ENCODE peak calls at places on chromosome 20, in eight cellular contexts. Z is endothelial cell of umbilical vein; I is right lobe of liver; T is CD4-positive, alpha-beta T cell; H is RWPE2; C is spleen; W is tibial artery; X is AG04450. F is an unnamed sample.

GRCh38 chr20:37407573-37408002 is 61.6 kb downstream of the SRC start:
- DNase-seq in Z (no peak), I (no peak), T (no peak), H (no peak), C (no peak), W (no peak), X (no peak), F (no peak)

GRCh38 chr20:61779176-61779965 is 286.3 kb downstream of the TAF4 start:
- DNase-seq in Z (no peak), I (no peak), T (no peak), H (no peak), C (peak; percentile 45), W (no peak), X (no peak), F (no peak)

GRCh38 chr20:63911171-63911570 is 16.2 kb downstream of the DNAJC5 start:
- DNase-seq in Z (no peak), I (no peak), T (no peak), H (peak; percentile 99), C (no peak), W (no peak), X (no peak), F (no peak)

GRCh38 chr20:90651-91050 is 3.2 kb downstream of the DEFB125 start:
- DNase-seq in Z (no peak), I (no peak), T (no peak), H (no peak), C (no peak), W (no peak), X (no peak), F (no peak)

GRCh38 chr20:19628570-19629134 is 129.4 kb upstream of the RIN2 start:
- DNase-seq in Z (peak; percentile 66), I (peak; percentile 20), T (no peak), H (no peak), C (no peak), W (no peak), X (peak; percentile 24), F (no peak)

GRCh38 chr20:4681971-4682370 is 39.7 kb upstream of the PRND start:
- DNase-seq in Z (no peak), I (no peak), T (no peak), H (no peak), C (no peak), W (no peak), X (peak; percentile 61), F (no peak)

GRCh38 chr20:47411161-47411560 is 54.7 kb upstream of the ZMYND8 start:
- DNase-seq in Z (no peak), I (no peak), T (no peak), H (no peak), C (no peak), W (peak; percentile 71), X (no peak), F (no peak)

GRCh38 chr20:34904202-34904621 is 27.8 kb downstream of the ACSS2 start:
- DNase-seq in Z (peak; percentile 9), I (no peak), T (no peak), H (no peak), C (no peak), W (no peak), X (no peak), F (no peak)

GRCh38 chr20:45963059-45964011 is 8.7 kb downstream of the ZNF335 start:
- DNase-seq in Z (peak; percentile 36), I (no peak), T (no peak), H (peak; percentile 82), C (peak; percentile 73), W (peak; percentile 62), X (no peak), F (peak; percentile 58)

GRCh38 chr20:51578145-51578459 is 35.6 kb upstream of the NFATC2 start:
- DNase-seq in Z (no peak), I (no peak), T (no peak), H (no peak), C (no peak), W (no peak), X (no peak), F (no peak)

GRCh38 chr20:63102720-63103375 is 96.1 kb upstream of the BHLHE23 start:
- DNase-seq in Z (no peak), I (no peak), T (peak; percentile 66), H (peak; percentile 84), C (peak; percentile 86), W (peak; percentile 56), X (no peak), F (peak; percentile 73)

GRCh38 chr20:7375905-7376304 is 564.4 kb downstream of the HAO1 start:
- DNase-seq in Z (peak; percentile 34), I (no peak), T (no peak), H (no peak), C (no peak), W (no peak), X (no peak), F (no peak)

GRCh38 chr20:371755-372542 is 8.6 kb upstream of the TRIB3 start:
- DNase-seq in Z (peak; percentile 93), I (peak; percentile 95), T (no peak), H (peak; percentile 89), C (peak; percentile 82), W (no peak), X (no peak), F (peak; percentile 85)

GRCh38 chr20:38685853-38686473 is 38.3 kb upstream of the SLC32A1 start:
- DNase-seq in Z (peak; percentile 50), I (peak; percentile 50), T (peak; percentile 11), H (no peak), C (no peak), W (peak; percentile 46), X (peak; percentile 6), F (no peak)

GRCh38 chr20:42775866-42776265 is 413.8 kb downstream of the PTPRT start:
- DNase-seq in Z (no peak), I (no peak), T (no peak), H (no peak), C (no peak), W (no peak), X (no peak), F (no peak)

GRCh38 chr20:879626-880025 is 36.5 kb downstream of the ANGPT4 start:
- DNase-seq in Z (no peak), I (no peak), T (no peak), H (no peak), C (no peak), W (no peak), X (no peak), F (no peak)

GRCh38 chr20:25632940-25633790 is 9.4 kb upstream of the NANP start:
- DNase-seq in Z (peak; percentile 35), I (no peak), T (no peak), H (no peak), C (no peak), W (no peak), X (no peak), F (no peak)

GRCh38 chr20:52196845-52197244 is 5.3 kb upstream of the ZFP64 start:
- DNase-seq in Z (no peak), I (no peak), T (no peak), H (no peak), C (no peak), W (no peak), X (no peak), F (no peak)

GRCh38 chr20:43442310-43442880 is 15.3 kb upstream of the SRSF6 start:
- DNase-seq in Z (no peak), I (no peak), T (no peak), H (peak; percentile 60), C (no peak), W (no peak), X (no peak), F (no peak)

GRCh38 chr20:1761116-1761515 is 103.5 kb upstream of the SIRPG start:
- DNase-seq in Z (peak; percentile 31), I (no peak), T (no peak), H (no peak), C (no peak), W (no peak), X (peak; percentile 42), F (no peak)

GRCh38 chr20:32637738-32638137 is 36.0 kb downstream of the C20orf203 start:
- DNase-seq in Z (no peak), I (no peak), T (no peak), H (no peak), C (no peak), W (no peak), X (no peak), F (no peak)

DNA sequence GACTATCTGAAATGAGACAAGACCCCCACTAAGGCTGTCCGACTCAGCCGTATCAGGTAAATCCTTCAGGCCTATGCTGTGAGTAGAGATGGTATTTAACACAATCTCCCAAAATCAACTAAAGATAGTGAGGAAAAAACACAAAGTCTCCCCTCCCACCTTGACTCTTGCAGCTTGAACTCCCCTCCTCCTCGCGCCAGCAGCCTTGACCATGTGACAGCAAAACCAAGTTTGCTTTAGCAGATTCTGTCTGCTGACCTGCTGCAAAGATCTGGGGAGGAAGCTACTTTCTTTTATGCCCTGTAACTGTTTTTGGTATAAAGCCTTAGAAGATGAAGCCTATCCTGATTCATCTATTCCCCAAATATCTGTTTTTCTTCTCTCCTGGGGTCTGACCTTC is 509.5 kb downstream of the CDH26 start:
- DNase-seq in Z (no peak), I (no peak), T (no peak), H (no peak), C (no peak), W (no peak), X (no peak), F (no peak)
- H3K9me3 ChIP-seq in Z (peaks cover 4% of the 10 kb centered on the region), I (no peaks in the 10 kb centered on the region), T (no peaks in the 10 kb centered on the region), H (no peaks in the 10 kb centered on the region), C (no peaks in the 10 kb centered on the region), W (no peaks in the 10 kb centered on the region), X (no peaks in the 10 kb centered on the region), F (no peaks in the 10 kb centered on the region)

DNA sequence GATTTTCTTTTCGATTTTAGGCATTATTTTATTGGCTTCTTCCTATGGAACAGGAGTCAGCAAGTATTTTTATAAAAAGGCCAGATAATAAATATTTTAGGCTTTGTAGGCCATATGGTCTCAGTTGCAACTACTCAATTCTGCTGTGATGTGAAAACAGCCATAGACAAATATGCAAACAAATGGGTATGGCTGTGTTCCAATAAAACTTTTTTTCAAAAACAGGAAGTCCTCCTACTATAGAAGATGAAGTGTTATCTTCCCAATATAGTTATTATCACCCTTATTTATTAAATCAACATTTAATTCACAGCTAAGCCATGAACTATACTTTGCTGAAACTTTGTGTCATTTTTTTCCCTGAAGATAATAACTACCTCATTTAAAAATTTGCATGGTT is 57.2 kb downstream of the CHD6 start:
- DNase-seq in Z (no peak), I (no peak), T (no peak), H (no peak), C (no peak), W (no peak), X (no peak), F (no peak)
- H3K9me3 ChIP-seq in Z (no peaks in the 10 kb centered on the region), I (no peaks in the 10 kb centered on the region), T (no peaks in the 10 kb centered on the region), H (no peaks in the 10 kb centered on the region), C (no peaks in the 10 kb centered on the region), W (no peaks in the 10 kb centered on the region), X (no peaks in the 10 kb centered on the region), F (no peaks in the 10 kb centered on the region)

GRCh38 chr20:59138114-59138602 is 25.5 kb upstream of the ZNF831 start:
- DNase-seq in Z (no peak), I (no peak), T (no peak), H (peak; percentile 46), C (no peak), W (no peak), X (no peak), F (no peak)
- H3K9me3 ChIP-seq in Z (no peaks in the 10 kb centered on the region), I (no peaks in the 10 kb centered on the region), T (no peaks in the 10 kb centered on the region), H (no peaks in the 10 kb centered on the region), C (no peaks in the 10 kb centered on the region), W (no peaks in the 10 kb centered on the region), X (no peaks in the 10 kb centered on the region), F (no peaks in the 10 kb centered on the region)

GRCh38 chr20:56155625-56156024 is 92.9 kb upstream of the MC3R start:
- DNase-seq in Z (no peak), I (no peak), T (no peak), H (no peak), C (no peak), W (no peak), X (no peak), F (no peak)

GRCh38 chr20:56157530-56158203 is 90.9 kb upstream of the MC3R start:
- DNase-seq in Z (no peak), I (no peak), T (no peak), H (no peak), C (no peak), W (no peak), X (no peak), F (no peak)

GRCh38 chr20:56151834-56152233 is 96.7 kb upstream of the MC3R start:
- DNase-seq in Z (no peak), I (no peak), T (no peak), H (no peak), C (no peak), W (no peak), X (no peak), F (no peak)
- H3K9me3 ChIP-seq in Z (no peaks in the 10 kb centered on the region), I (no peaks in the 10 kb centered on the region), T (no peaks in the 10 kb centered on the region), H (no peaks in the 10 kb centered on the region), C (no peaks in the 10 kb centered on the region), W (no peaks in the 10 kb centered on the region), X (peaks cover 31% of the 10 kb centered on the region), F (no peaks in the 10 kb centered on the region)

F was measured in ascending aorta.